ENCODE peak calls at places on chromosome 12, in five cellular contexts. One of them, this sample, is unnamed.

GRCh38 chr12:96060041-96060440 is 24.7 kb upstream of the LTA4H start:
- DNase-seq in HCT116: no peak
- DNase-seq in A549: no peak
- DNase-seq in GM12878: no peak
- DNase-seq in IMR-90: no peak
- DNase-seq in this sample: no peak

GRCh38 chr12:125431516-125431915 is 366.3 kb downstream of the AACS start:
- DNase-seq in IMR-90: no peak
- DNase-seq in GM12878: no peak
- DNase-seq in A549: no peak
- DNase-seq in HCT116: no peak
- DNase-seq in this sample: no peak

GRCh38 chr12:55965941-55966407 is at the start of gene PMEL:
- DNase-seq in HCT116: no peak
- DNase-seq in GM12878: no peak
- DNase-seq in A549: no peak
- DNase-seq in IMR-90: no peak
- DNase-seq in this sample: no peak

GRCh38 chr12:30909088-30909688 is 17.4 kb upstream of the TSPAN11 start:
- DNase-seq in HCT116: no peak
- DNase-seq in IMR-90: no peak
- DNase-seq in GM12878: no peak
- DNase-seq in A549: no peak
- DNase-seq in this sample: no peak

GRCh38 chr12:121955258-121956040 is 37.1 kb downstream of the CFAP251 start:
- DNase-seq in HCT116: peak
- DNase-seq in IMR-90: peak
- DNase-seq in A549: no peak
- DNase-seq in GM12878: no peak
- DNase-seq in this sample: no peak

GRCh38 chr12:115135800-115136211 is 451.8 kb upstream of the TBX3 start:
- DNase-seq in IMR-90: peak
- DNase-seq in GM12878: no peak
- DNase-seq in HCT116: no peak
- DNase-seq in A549: no peak
- DNase-seq in this sample: no peak

GRCh38 chr12:107560194-107560905 is 125.2 kb upstream of the PWP1 start:
- DNase-seq in HCT116: peak
- DNase-seq in IMR-90: no peak
- DNase-seq in A549: no peak
- DNase-seq in GM12878: no peak
- DNase-seq in this sample: no peak

GRCh38 chr12:51884676-51885229 is 3.1 kb upstream of the ANKRD33 start:
- DNase-seq in IMR-90: peak
- DNase-seq in GM12878: no peak
- DNase-seq in A549: peak
- DNase-seq in HCT116: peak
- DNase-seq in this sample: no peak

GRCh38 chr12:4143909-4144308 is 129.7 kb upstream of the CCND2 start:
- DNase-seq in GM12878: no peak
- DNase-seq in IMR-90: no peak
- DNase-seq in HCT116: peak
- DNase-seq in A549: no peak
- DNase-seq in this sample: no peak

GRCh38 chr12:72271401-72271740 is 799 bp upstream of the TRHDE start:
- DNase-seq in IMR-90: peak
- DNase-seq in A549: no peak
- DNase-seq in GM12878: no peak
- DNase-seq in HCT116: no peak
- DNase-seq in this sample: peak

GRCh38 chr12:51813931-51814310 is 34.6 kb downstream of the FIGNL2 start:
- DNase-seq in GM12878: no peak
- DNase-seq in A549: no peak
- DNase-seq in IMR-90: no peak
- DNase-seq in HCT116: no peak
- DNase-seq in this sample: no peak

GRCh38 chr12:16610006-16610520 is 4.1 kb upstream of the LMO3 start:
- DNase-seq in GM12878: no peak
- DNase-seq in A549: no peak
- DNase-seq in HCT116: no peak
- DNase-seq in IMR-90: no peak
- DNase-seq in this sample: no peak

GRCh38 chr12:28050606-28051005 is 78.1 kb upstream of the PTHLH start:
- DNase-seq in IMR-90: no peak
- DNase-seq in A549: no peak
- DNase-seq in HCT116: no peak
- DNase-seq in GM12878: no peak
- DNase-seq in this sample: no peak

GRCh38 chr12:45130881-45131281 is 80.0 kb upstream of the DBX2 start:
- DNase-seq in A549: peak
- DNase-seq in GM12878: peak
- DNase-seq in IMR-90: peak
- DNase-seq in HCT116: peak
- DNase-seq in this sample: peak

GRCh38 chr12:68591716-68592437 is 18.8 kb upstream of the RAP1B start:
- DNase-seq in IMR-90: no peak
- DNase-seq in HCT116: no peak
- DNase-seq in GM12878: peak
- DNase-seq in A549: no peak
- DNase-seq in this sample: no peak

GRCh38 chr12:119686355-119686754 is 18.4 kb downstream of the PRKAB1 start:
- DNase-seq in IMR-90: no peak
- DNase-seq in A549: no peak
- DNase-seq in HCT116: no peak
- DNase-seq in GM12878: no peak
- DNase-seq in this sample: no peak

GRCh38 chr12:32535260-32535999 is 136.1 kb downstream of the FGD4 start:
- DNase-seq in HCT116: no peak
- DNase-seq in GM12878: no peak
- DNase-seq in A549: peak
- DNase-seq in IMR-90: peak
- DNase-seq in this sample: no peak

GRCh38 chr12:121127501-121127900 is 5.2 kb upstream of the P2RX7 start:
- DNase-seq in HCT116: no peak
- DNase-seq in IMR-90: no peak
- DNase-seq in GM12878: no peak
- DNase-seq in A549: no peak
- DNase-seq in this sample: no peak

GRCh38 chr12:11710906-11711305 is 61.4 kb downstream of the ETV6 start:
- DNase-seq in GM12878: no peak
- DNase-seq in A549: no peak
- DNase-seq in IMR-90: no peak
- DNase-seq in HCT116: no peak
- DNase-seq in this sample: no peak

DNA sequence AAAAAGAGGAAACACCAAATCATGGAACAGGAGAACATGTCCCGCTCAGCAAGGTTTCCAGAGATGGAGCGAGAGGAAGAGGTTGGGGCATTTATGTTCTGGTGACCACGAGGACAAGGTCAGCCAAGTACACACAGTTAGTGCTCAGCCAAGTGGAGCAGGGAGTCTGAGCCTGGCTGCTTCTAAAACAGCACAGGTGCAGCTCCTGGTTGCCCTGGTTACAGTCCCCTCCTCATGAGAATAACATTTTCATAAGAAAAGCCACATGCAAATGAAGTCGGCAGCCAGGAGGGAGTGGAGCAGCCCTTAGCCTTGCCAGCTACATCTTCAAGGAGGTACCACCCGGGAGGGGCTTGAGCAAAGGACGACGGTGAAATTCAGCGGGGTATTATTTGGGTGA is 81.8 kb downstream of the NOS1 start:
- DNase-seq in GM12878: no peak
- DNase-seq in A549: no peak
- DNase-seq in IMR-90: no peak
- DNase-seq in HCT116: no peak
- DNase-seq in this sample: peak
- TF ChIP-seq CEBPB in GM12878: no peak
- TF ChIP-seq CEBPB in A549: no peak
- TF ChIP-seq CEBPB in IMR-90: no peak
- TF ChIP-seq CEBPB in HCT116: no peak
- TF ChIP-seq CEBPB in this sample: no peak

DNA sequence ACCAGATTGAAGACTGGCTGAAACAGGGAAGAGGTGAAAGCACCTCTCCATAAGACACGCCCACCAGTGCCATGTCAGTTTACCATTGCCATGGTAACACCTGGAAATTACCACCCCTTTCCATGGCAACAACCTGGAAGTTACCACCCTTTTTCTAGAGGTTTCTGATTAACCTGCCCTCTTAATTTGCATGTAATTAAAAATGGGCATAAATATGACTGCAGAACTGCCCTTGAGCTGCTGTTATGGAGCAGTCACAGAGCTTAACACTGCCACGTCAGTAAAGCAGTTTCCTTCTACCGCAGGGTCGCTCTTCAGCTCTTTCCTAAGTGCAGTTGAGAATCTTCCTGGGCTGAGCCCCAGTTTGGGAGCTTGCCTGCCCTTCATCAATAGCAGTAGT is 55.2 kb downstream of the RASSF3 start:
- DNase-seq in IMR-90: no peak
- DNase-seq in A549: no peak
- DNase-seq in HCT116: no peak
- DNase-seq in GM12878: peak
- DNase-seq in this sample: peak
- TF ChIP-seq CEBPB in IMR-90: no peak
- TF ChIP-seq CEBPB in A549: no peak
- TF ChIP-seq CEBPB in HCT116: no peak
- TF ChIP-seq CEBPB in GM12878: no peak
- TF ChIP-seq CEBPB in this sample: no peak

GRCh38 chr12:89373772-89374572 is 21.7 kb upstream of the DUSP6 start:
- DNase-seq in HCT116: no peak
- DNase-seq in GM12878: no peak
- DNase-seq in IMR-90: peak
- DNase-seq in A549: no peak
- DNase-seq in this sample: no peak
- TF ChIP-seq CEBPB in HCT116: peak
- TF ChIP-seq CEBPB in GM12878: no peak
- TF ChIP-seq CEBPB in IMR-90: peak
- TF ChIP-seq CEBPB in A549: no peak
- TF ChIP-seq CEBPB in this sample: no peak

GRCh38 chr12:14893471-14894250 is 8.0 kb upstream of the MGP start:
- DNase-seq in HCT116: no peak
- DNase-seq in A549: no peak
- DNase-seq in GM12878: no peak
- DNase-seq in IMR-90: peak
- DNase-seq in this sample: no peak
- TF ChIP-seq CEBPB in HCT116: no peak
- TF ChIP-seq CEBPB in A549: no peak
- TF ChIP-seq CEBPB in GM12878: no peak
- TF ChIP-seq CEBPB in IMR-90: no peak
- TF ChIP-seq CEBPB in this sample: no peak

DNA sequence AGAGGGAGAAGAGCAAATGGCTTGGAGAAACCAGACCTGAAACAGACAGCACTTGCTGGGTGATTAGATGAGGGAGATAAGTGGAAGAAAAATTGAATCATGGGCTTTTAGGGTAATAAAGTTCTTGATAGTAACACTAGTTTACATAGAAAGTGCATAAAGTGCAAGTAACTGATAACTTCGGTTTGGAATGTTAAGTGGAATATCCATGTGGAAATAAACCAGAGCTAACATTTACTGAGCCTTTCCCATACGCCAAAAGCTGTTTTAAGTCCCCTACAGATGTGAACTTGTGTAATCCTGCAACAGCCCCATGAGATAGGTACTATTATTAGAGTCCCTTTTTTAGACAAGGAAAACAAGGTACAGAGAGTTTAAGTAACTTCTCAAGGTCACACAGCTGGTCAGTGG is 77.1 kb upstream of the NUDT4 start:
- DNase-seq in A549: no peak
- DNase-seq in HCT116: no peak
- DNase-seq in GM12878: no peak
- DNase-seq in IMR-90: no peak
- DNase-seq in this sample: no peak
- TF ChIP-seq CEBPB in A549: no peak
- TF ChIP-seq CEBPB in HCT116: no peak
- TF ChIP-seq CEBPB in GM12878: no peak
- TF ChIP-seq CEBPB in IMR-90: no peak
- TF ChIP-seq CEBPB in this sample: no peak

This sample was measured in H1.